ENCODE peak calls at places on chromosomes 3 and 15, in ten cellular contexts. U, W, E, T, B, J, O, K, Q and I are unnamed samples.

GRCh38 chr3:132088291-132088690 is 53.5 kb upstream of the CPNE4 start:
- DNase-seq in K (no peak), W (no peak), T (peak; percentile 4), J (no peak), O (no peak), U (no peak), E (peak; percentile 5), B (no peak), Q (no peak), I (no peak)

GRCh38 chr3:43353393-43353792 is 67.1 kb downstream of the SNRK start:
- DNase-seq in T (no peak), U (no peak), B (no peak), W (no peak), O (no peak), E (no peak), Q (no peak), K (no peak), J (no peak), I (no peak)

GRCh38 chr15:94162946-94163345 is 68.4 kb upstream of the MCTP2 start:
- DNase-seq in T (no peak), W (no peak), U (no peak), B (no peak), O (no peak), J (no peak), Q (no peak), E (no peak), K (no peak), I (no peak)

GRCh38 chr3:52082951-52083350 is 26.6 kb upstream of the DUSP7 start:
- DNase-seq in E (no peak), K (no peak), T (no peak), O (no peak), W (no peak), Q (no peak), J (no peak), B (no peak), U (no peak), I (no peak)

GRCh38 chr3:37703633-37704032 is 158.0 kb upstream of the CTDSPL start:
- DNase-seq in O (no peak), Q (no peak), U (no peak), E (peak; percentile 82), T (peak; percentile 7), W (no peak), B (no peak), K (no peak), J (no peak), I (peak; percentile 32)

GRCh38 chr3:131091768-131092167 is 65.1 kb downstream of the NEK11 start:
- DNase-seq in J (no peak), B (no peak), T (peak; percentile 28), K (no peak), W (no peak), Q (no peak), U (no peak), O (no peak), E (peak; percentile 34), I (no peak)

GRCh38 chr3:100458814-100459213 is 33.6 kb upstream of the TMEM45A start:
- DNase-seq in Q (no peak), U (no peak), B (no peak), O (no peak), E (no peak), K (no peak), T (no peak), J (no peak), W (no peak), I (no peak)

GRCh38 chr3:189652042-189652441 is 20.9 kb downstream of the TP63 start:
- DNase-seq in Q (no peak), E (peak; percentile 35), W (no peak), T (no peak), K (no peak), B (peak; percentile 19), O (no peak), U (no peak), J (no peak), I (no peak)

GRCh38 chr3:150253622-150254021 is 154.5 kb upstream of the TSC22D2 start:
- DNase-seq in B (no peak), U (no peak), O (no peak), J (no peak), Q (no peak), E (no peak), K (no peak), T (no peak), W (peak; percentile 24), I (no peak)

GRCh38 chr15:98439523-98439942 is 208.8 kb upstream of the IGF1R start:
- DNase-seq in Q (no peak), E (no peak), W (no peak), T (no peak), K (no peak), B (no peak), O (no peak), J (no peak), U (no peak), I (no peak)

GRCh38 chr3:127959873-127960272 is 44.8 kb downstream of the KBTBD12 start:
- DNase-seq in B (peak; percentile 44), O (no peak), J (no peak), T (peak; percentile 40), W (no peak), K (no peak), U (no peak), Q (peak; percentile 24), E (no peak), I (no peak)

GRCh38 chr3:125117631-125118191 is 61.9 kb upstream of the HEG1 start:
- DNase-seq in U (no peak), Q (no peak), O (no peak), B (no peak), W (no peak), E (no peak), J (no peak), K (no peak), T (no peak), I (no peak)

GRCh38 chr3:40597441-40597840 is 72.7 kb downstream of the ZNF621 start:
- DNase-seq in Q (no peak), B (no peak), O (no peak), U (no peak), J (no peak), E (peak; percentile 23), T (no peak), W (no peak), K (no peak), I (no peak)

GRCh38 chr15:65979316-65979715 is 110.0 kb downstream of the RAB11A start:
- DNase-seq in O (no peak), Q (no peak), B (no peak), K (no peak), W (no peak), T (no peak), E (peak; percentile 28), J (no peak), U (no peak), I (no peak)

GRCh38 chr3:60703956-60704736 is 547.1 kb downstream of the FHIT start:
- DNase-seq in T (peak; percentile 15), U (no peak), E (peak; percentile 17), O (no peak), J (no peak), K (no peak), B (no peak), Q (no peak), W (no peak), I (no peak)

GRCh38 chr15:81955709-81956108 is 90.1 kb downstream of the MEX3B start:
- DNase-seq in T (peak; percentile 7), U (no peak), K (no peak), B (no peak), W (no peak), Q (no peak), E (peak; percentile 30), O (no peak), J (no peak), I (no peak)

GRCh38 chr3:132723024-132723462 is 834 bp upstream of the NPHP3 start:
- DNase-seq in J (peak; percentile 35), B (no peak), O (no peak), U (no peak), E (no peak), W (no peak), T (no peak), K (no peak), Q (peak; percentile 83), I (no peak)